ENCODE peak calls at places on chromosomes 7 and 10, in nine cellular contexts. One of them, this sample, is unnamed.

GRCh38 chr7:149455175-149455950 is 5.5 kb downstream of the ZNF777 start:
- DNase-seq in epithelial cell of esophagus: no peak
- DNase-seq in aorta: no peak
- DNase-seq in upper lobe of right lung: no peak
- DNase-seq in GM12865: no peak
- DNase-seq in Peyer's patch: no peak
- DNase-seq in MM.1S: no peak
- DNase-seq in BJ: no peak
- DNase-seq in uterus: no peak
- DNase-seq in this sample: no peak

GRCh38 chr10:87927091-87927490 is 63.7 kb downstream of the PTEN start:
- DNase-seq in epithelial cell of esophagus: no peak
- DNase-seq in aorta: no peak
- DNase-seq in upper lobe of right lung: no peak
- DNase-seq in GM12865: no peak
- DNase-seq in Peyer's patch: no peak
- DNase-seq in MM.1S: no peak
- DNase-seq in BJ: no peak
- DNase-seq in uterus: no peak
- DNase-seq in this sample: no peak

GRCh38 chr10:108789911-108790310 is 1133.4 kb downstream of the XPNPEP1 start:
- DNase-seq in epithelial cell of esophagus: peak
- DNase-seq in aorta: no peak
- DNase-seq in upper lobe of right lung: no peak
- DNase-seq in GM12865: peak
- DNase-seq in Peyer's patch: no peak
- DNase-seq in MM.1S: no peak
- DNase-seq in BJ: no peak
- DNase-seq in uterus: no peak
- DNase-seq in this sample: no peak

GRCh38 chr7:155669717-155670505 is 25.4 kb downstream of the RBM33 start:
- DNase-seq in epithelial cell of esophagus: peak
- DNase-seq in aorta: no peak
- DNase-seq in upper lobe of right lung: peak
- DNase-seq in GM12865: no peak
- DNase-seq in Peyer's patch: no peak
- DNase-seq in MM.1S: no peak
- DNase-seq in BJ: no peak
- DNase-seq in uterus: no peak
- DNase-seq in this sample: no peak

GRCh38 chr10:84179059-84179710 is 5.6 kb downstream of the GPR15LG start:
- DNase-seq in epithelial cell of esophagus: peak
- DNase-seq in aorta: no peak
- DNase-seq in upper lobe of right lung: no peak
- DNase-seq in GM12865: peak
- DNase-seq in Peyer's patch: peak
- DNase-seq in MM.1S: no peak
- DNase-seq in BJ: peak
- DNase-seq in uterus: no peak
- DNase-seq in this sample: no peak

GRCh38 chr10:69382382-69383117 is 34.2 kb downstream of the TACR2 start:
- DNase-seq in epithelial cell of esophagus: peak
- DNase-seq in aorta: no peak
- DNase-seq in upper lobe of right lung: no peak
- DNase-seq in GM12865: no peak
- DNase-seq in Peyer's patch: no peak
- DNase-seq in MM.1S: no peak
- DNase-seq in BJ: peak
- DNase-seq in uterus: peak
- DNase-seq in this sample: no peak

GRCh38 chr7:44959956-44960640 is 18.7 kb downstream of the MYO1G start:
- DNase-seq in epithelial cell of esophagus: no peak
- DNase-seq in aorta: no peak
- DNase-seq in upper lobe of right lung: peak
- DNase-seq in GM12865: peak
- DNase-seq in Peyer's patch: no peak
- DNase-seq in MM.1S: no peak
- DNase-seq in BJ: no peak
- DNase-seq in uterus: no peak
- DNase-seq in this sample: no peak

GRCh38 chr10:102782698-102783540 is 39.2 kb downstream of the WBP1L start:
- DNase-seq in epithelial cell of esophagus: peak
- DNase-seq in aorta: peak
- DNase-seq in upper lobe of right lung: peak
- DNase-seq in GM12865: no peak
- DNase-seq in Peyer's patch: no peak
- DNase-seq in MM.1S: no peak
- DNase-seq in BJ: no peak
- DNase-seq in uterus: peak
- DNase-seq in this sample: no peak

GRCh38 chr10:30092151-30092790 is 32.9 kb upstream of the JCAD start:
- DNase-seq in epithelial cell of esophagus: peak
- DNase-seq in aorta: no peak
- DNase-seq in upper lobe of right lung: no peak
- DNase-seq in GM12865: no peak
- DNase-seq in Peyer's patch: no peak
- DNase-seq in MM.1S: no peak
- DNase-seq in BJ: no peak
- DNase-seq in uterus: no peak
- DNase-seq in this sample: no peak

DNA sequence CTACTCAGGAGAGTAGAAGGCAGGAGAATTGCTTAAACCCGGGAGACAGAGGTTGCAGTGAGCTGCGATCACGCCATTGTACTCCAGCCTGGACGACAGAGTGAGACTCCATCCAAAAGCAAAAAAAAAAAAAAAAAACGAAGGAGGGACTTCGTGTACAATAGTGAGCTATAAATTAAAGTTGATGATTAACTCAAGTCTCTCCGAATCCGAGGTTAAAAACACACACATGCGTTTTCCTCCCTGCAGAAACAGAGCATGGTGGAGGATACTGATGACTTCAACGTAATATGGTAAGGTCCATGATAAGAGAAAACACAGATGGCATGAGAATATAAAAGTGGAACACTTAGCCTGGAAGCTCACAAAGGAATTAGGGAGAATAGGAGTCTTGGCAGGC is 20.2 kb upstream of the GSTK1 start:
- DNase-seq in epithelial cell of esophagus: no peak
- DNase-seq in aorta: no peak
- DNase-seq in upper lobe of right lung: no peak
- DNase-seq in GM12865: no peak
- DNase-seq in Peyer's patch: no peak
- DNase-seq in MM.1S: no peak
- DNase-seq in BJ: no peak
- DNase-seq in uterus: no peak
- DNase-seq in this sample: no peak
- H3K4me3 ChIP-seq in epithelial cell of esophagus: no peak
- H3K4me3 ChIP-seq in aorta: no peak
- H3K4me3 ChIP-seq in upper lobe of right lung: no peak
- H3K4me3 ChIP-seq in GM12865: no peak
- H3K4me3 ChIP-seq in Peyer's patch: peak
- H3K4me3 ChIP-seq in MM.1S: no peak
- H3K4me3 ChIP-seq in BJ: no peak
- H3K4me3 ChIP-seq in uterus: no peak
- H3K4me3 ChIP-seq in this sample: no peak

GRCh38 chr10:20890491-20891337 is 6.4 kb downstream of the NEBL start:
- DNase-seq in epithelial cell of esophagus: peak
- DNase-seq in aorta: no peak
- DNase-seq in upper lobe of right lung: no peak
- DNase-seq in GM12865: no peak
- DNase-seq in Peyer's patch: no peak
- DNase-seq in MM.1S: no peak
- DNase-seq in BJ: no peak
- DNase-seq in uterus: no peak
- DNase-seq in this sample: no peak

GRCh38 chr10:20888620-20889337 is 8.3 kb downstream of the NEBL start:
- DNase-seq in epithelial cell of esophagus: no peak
- DNase-seq in aorta: no peak
- DNase-seq in upper lobe of right lung: no peak
- DNase-seq in GM12865: no peak
- DNase-seq in Peyer's patch: no peak
- DNase-seq in MM.1S: no peak
- DNase-seq in BJ: no peak
- DNase-seq in uterus: no peak
- DNase-seq in this sample: no peak

GRCh38 chr10:20890009-20890408 is 7.1 kb downstream of the NEBL start:
- DNase-seq in epithelial cell of esophagus: no peak
- DNase-seq in aorta: no peak
- DNase-seq in upper lobe of right lung: no peak
- DNase-seq in GM12865: no peak
- DNase-seq in Peyer's patch: no peak
- DNase-seq in MM.1S: no peak
- DNase-seq in BJ: no peak
- DNase-seq in uterus: no peak
- DNase-seq in this sample: no peak

GRCh38 chr10:20885678-20886077 is 11.4 kb downstream of the NEBL start:
- DNase-seq in epithelial cell of esophagus: peak
- DNase-seq in aorta: no peak
- DNase-seq in upper lobe of right lung: no peak
- DNase-seq in GM12865: no peak
- DNase-seq in Peyer's patch: no peak
- DNase-seq in MM.1S: peak
- DNase-seq in BJ: no peak
- DNase-seq in uterus: no peak
- DNase-seq in this sample: no peak

GRCh38 chr10:20887706-20888535 is 9.2 kb downstream of the NEBL start:
- DNase-seq in epithelial cell of esophagus: no peak
- DNase-seq in aorta: no peak
- DNase-seq in upper lobe of right lung: no peak
- DNase-seq in GM12865: no peak
- DNase-seq in Peyer's patch: no peak
- DNase-seq in MM.1S: no peak
- DNase-seq in BJ: no peak
- DNase-seq in uterus: no peak
- DNase-seq in this sample: no peak
- H3K4me3 ChIP-seq in epithelial cell of esophagus: no peak
- H3K4me3 ChIP-seq in aorta: no peak
- H3K4me3 ChIP-seq in upper lobe of right lung: no peak
- H3K4me3 ChIP-seq in GM12865: no peak
- H3K4me3 ChIP-seq in Peyer's patch: no peak
- H3K4me3 ChIP-seq in MM.1S: no peak
- H3K4me3 ChIP-seq in BJ: no peak
- H3K4me3 ChIP-seq in uterus: no peak
- H3K4me3 ChIP-seq in this sample: no peak

GRCh38 chr10:11225935-11226334 is 208.3 kb downstream of the CELF2 start:
- DNase-seq in epithelial cell of esophagus: peak
- DNase-seq in aorta: peak
- DNase-seq in upper lobe of right lung: no peak
- DNase-seq in GM12865: peak
- DNase-seq in Peyer's patch: no peak
- DNase-seq in MM.1S: peak
- DNase-seq in BJ: no peak
- DNase-seq in uterus: no peak
- DNase-seq in this sample: peak
- H3K4me3 ChIP-seq in epithelial cell of esophagus: no peak
- H3K4me3 ChIP-seq in aorta: no peak
- H3K4me3 ChIP-seq in upper lobe of right lung: no peak
- H3K4me3 ChIP-seq in GM12865: no peak
- H3K4me3 ChIP-seq in Peyer's patch: no peak
- H3K4me3 ChIP-seq in MM.1S: no peak
- H3K4me3 ChIP-seq in BJ: no peak
- H3K4me3 ChIP-seq in uterus: no peak
- H3K4me3 ChIP-seq in this sample: no peak

DNA sequence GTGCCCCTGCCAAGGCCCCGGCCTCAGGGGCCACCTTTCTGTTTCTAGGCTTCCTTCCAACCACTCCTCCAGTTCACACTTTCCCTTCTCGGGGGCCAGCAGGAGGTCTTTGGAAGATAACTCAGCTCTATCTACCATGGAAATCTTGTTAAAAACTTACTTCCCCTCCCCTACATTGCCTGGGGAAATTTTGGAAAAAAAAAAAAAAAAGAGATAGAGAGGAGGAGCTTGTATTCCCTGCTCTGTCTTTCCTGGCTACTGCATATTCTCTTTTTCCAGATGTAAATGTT is 154.2 kb downstream of the BMPER start:
- DNase-seq in epithelial cell of esophagus: no peak
- DNase-seq in aorta: no peak
- DNase-seq in upper lobe of right lung: no peak
- DNase-seq in GM12865: no peak
- DNase-seq in Peyer's patch: no peak
- DNase-seq in MM.1S: no peak
- DNase-seq in BJ: no peak
- DNase-seq in uterus: no peak
- DNase-seq in this sample: no peak
- H3K4me3 ChIP-seq in epithelial cell of esophagus: no peak
- H3K4me3 ChIP-seq in aorta: no peak
- H3K4me3 ChIP-seq in upper lobe of right lung: no peak
- H3K4me3 ChIP-seq in GM12865: no peak
- H3K4me3 ChIP-seq in Peyer's patch: no peak
- H3K4me3 ChIP-seq in MM.1S: no peak
- H3K4me3 ChIP-seq in BJ: no peak
- H3K4me3 ChIP-seq in uterus: no peak
- H3K4me3 ChIP-seq in this sample: no peak

DNA sequence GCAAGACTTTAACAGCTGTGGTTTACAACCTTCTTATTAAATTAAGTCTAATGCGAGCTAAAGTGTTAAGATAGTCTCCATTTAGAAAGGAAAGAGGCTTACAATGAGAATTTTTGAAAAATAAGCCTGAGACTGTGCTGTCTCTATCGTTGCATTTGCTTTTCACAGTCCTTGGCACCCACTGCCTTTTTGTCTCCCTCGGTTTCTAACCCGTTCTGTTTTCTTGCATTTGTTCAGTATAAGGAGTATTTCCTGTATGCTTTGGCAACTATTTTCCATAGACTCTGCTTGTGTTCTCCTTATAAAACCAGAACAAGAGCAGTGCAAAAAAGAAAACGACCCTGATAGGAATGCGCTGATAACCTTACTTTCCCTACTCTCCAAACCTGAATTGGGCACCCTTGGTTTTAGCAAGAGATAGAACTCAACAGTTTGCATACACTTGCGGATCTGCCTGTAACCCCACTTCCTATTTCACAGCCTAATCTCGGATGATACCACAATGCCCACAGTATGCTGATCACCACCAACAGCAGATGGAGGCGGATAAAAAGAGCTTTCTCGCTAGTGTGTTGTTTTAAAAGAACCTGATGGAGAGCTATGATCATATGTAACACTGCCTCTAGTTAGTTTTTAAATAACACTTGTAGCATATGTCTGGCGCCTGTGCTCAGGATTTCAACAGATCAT is 1.5 kb upstream of the ARHGAP12 start:
- DNase-seq in epithelial cell of esophagus: no peak
- DNase-seq in aorta: no peak
- DNase-seq in upper lobe of right lung: no peak
- DNase-seq in GM12865: peak
- DNase-seq in Peyer's patch: no peak
- DNase-seq in MM.1S: peak
- DNase-seq in BJ: no peak
- DNase-seq in uterus: no peak
- DNase-seq in this sample: peak
- H3K4me3 ChIP-seq in epithelial cell of esophagus: peak
- H3K4me3 ChIP-seq in aorta: peak
- H3K4me3 ChIP-seq in upper lobe of right lung: peak
- H3K4me3 ChIP-seq in GM12865: peak
- H3K4me3 ChIP-seq in Peyer's patch: peak
- H3K4me3 ChIP-seq in MM.1S: peak
- H3K4me3 ChIP-seq in BJ: peak
- H3K4me3 ChIP-seq in uterus: peak
- H3K4me3 ChIP-seq in this sample: peak

This sample was measured in Jurkat, Clone E6-1.